ENCODE peak calls at places on chromosomes 6 and 20, in six cellular contexts. B is NB4, D is A549, J is endothelial cell of umbilical vein, R is HepG2, V is GM12878. Q is an unnamed sample.

GRCh38 chr20:35398660-35399144 is 13.1 kb downstream of the UQCC1 start:
- DNase-seq in D (no peak), B (no peak), R (peak; percentile 30), V (no peak), J (peak; percentile 89), Q (no peak)

GRCh38 chr20:4666001-4666470 is 55.7 kb upstream of the PRND start:
- DNase-seq in D (no peak), R (no peak), V (no peak), B (peak; percentile 92), J (peak; percentile 42), Q (no peak)

GRCh38 chr6:106254636-106255035 is 70.9 kb downstream of the ATG5 start:
- DNase-seq in R (no peak), V (no peak), J (no peak), D (no peak), B (peak; percentile 41), Q (peak; percentile 11)

GRCh38 chr6:18551228-18551627 is 164.1 kb downstream of the RNF144B start:
- DNase-seq in R (no peak), V (no peak), B (no peak), D (no peak), J (no peak), Q (no peak)

GRCh38 chr20:8809107-8809953 is 259.6 kb upstream of the PLCB4 start:
- DNase-seq in V (no peak), R (peak; percentile 95), B (no peak), D (no peak), J (no peak), Q (no peak)

GRCh38 chr20:54167909-54168872 is 5.6 kb downstream of the CYP24A1 start:
- DNase-seq in B (no peak), V (no peak), R (peak; percentile 47), J (no peak), D (peak; percentile 57), Q (peak; percentile 35)

GRCh38 chr20:32451340-32451681 is 93.2 kb downstream of the ASXL1 start:
- DNase-seq in D (no peak), B (no peak), V (no peak), R (no peak), J (no peak), Q (no peak)

GRCh38 chr20:5784735-5785134 is 34.5 kb downstream of the SHLD1 start:
- DNase-seq in D (no peak), V (no peak), B (no peak), R (no peak), J (no peak), Q (peak; percentile 93)

GRCh38 chr6:165390475-165390874 is 81.1 kb upstream of the C6orf118 start:
- DNase-seq in D (no peak), J (no peak), R (no peak), V (no peak), B (no peak), Q (no peak)

GRCh38 chr6:81105998-81106397 is 646.5 kb downstream of the TENT5A start:
- DNase-seq in J (no peak), V (no peak), D (no peak), R (no peak), B (peak; percentile 20), Q (no peak)

GRCh38 chr20:39292193-39292736 is 330.1 kb downstream of the DHX35 start:
- DNase-seq in V (no peak), D (no peak), R (no peak), J (no peak), B (no peak), Q (no peak)

GRCh38 chr20:23115823-23116222 is 29.7 kb upstream of the CD93 start:
- DNase-seq in R (no peak), B (peak; percentile 55), V (peak; percentile 33), J (no peak), D (no peak), Q (no peak)

GRCh38 chr20:47857142-47857993 is 72.1 kb upstream of the SULF2 start:
- DNase-seq in J (no peak), V (no peak), B (peak; percentile 75), R (peak; percentile 26), D (no peak), Q (no peak)

GRCh38 chr6:148943451-148943850 is 196.6 kb downstream of the UST start:
- DNase-seq in R (no peak), D (no peak), J (no peak), V (no peak), B (no peak), Q (no peak)

GRCh38 chr6:14396826-14397517 is 279.4 kb downstream of the CD83 start:
- DNase-seq in D (no peak), B (no peak), J (no peak), V (no peak), R (no peak), Q (peak; percentile 37)

GRCh38 chr6:155955038-155955437 is 499.4 kb upstream of the NOX3 start:
- DNase-seq in R (no peak), V (no peak), J (no peak), D (no peak), B (peak; percentile 8), Q (no peak)

GRCh38 chr6:98875375-98875774 is 41.0 kb downstream of the POU3F2 start:
- DNase-seq in V (no peak), J (no peak), B (no peak), D (no peak), R (no peak), Q (no peak)

GRCh38 chr20:9066196-9066595 is 2.7 kb upstream of the PLCB4 start:
- DNase-seq in B (no peak), D (no peak), R (no peak), J (no peak), V (no peak), Q (no peak)

GRCh38 chr6:68012822-68013221 is 622.3 kb upstream of the ADGRB3 start:
- DNase-seq in R (no peak), J (no peak), D (no peak), B (no peak), V (no peak), Q (no peak)

GRCh38 chr20:24588047-24588635 is 118.7 kb downstream of the SYNDIG1 start:
- DNase-seq in J (no peak), D (no peak), V (no peak), R (no peak), B (no peak), Q (no peak)
- TF ChIP-seq MYC in J (no peak), D (no peak), V (no peak), R (no peak), B (no peak), Q (no peak)

DNA sequence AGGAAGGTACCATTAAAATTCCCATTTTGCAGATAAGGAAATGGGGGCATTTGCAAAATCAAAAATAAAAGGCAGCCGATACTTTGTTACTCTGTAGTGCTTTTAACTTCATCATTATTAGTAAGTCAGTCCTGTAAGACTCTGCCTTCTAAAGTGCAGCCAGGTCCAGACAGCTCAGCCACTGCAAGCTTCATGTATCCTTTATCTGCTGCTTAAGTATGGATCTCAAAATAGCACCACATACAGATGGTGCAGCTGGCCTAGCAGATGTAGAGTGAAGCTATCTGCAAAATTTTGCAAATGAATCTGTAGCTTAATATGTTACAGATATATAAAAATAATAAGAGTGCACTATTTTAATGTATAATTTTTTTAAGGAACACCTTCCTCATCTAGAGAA is 53.4 kb downstream of the NUS1 start:
- DNase-seq in R (no peak), B (no peak), V (no peak), J (no peak), D (no peak), Q (no peak)
- TF ChIP-seq MYC in R (no peak), B (no peak), V (no peak), J (no peak), D (no peak), Q (no peak)

GRCh38 chr20:59767656-59768055 is 163.3 kb downstream of the PHACTR3 start:
- DNase-seq in V (no peak), B (no peak), D (no peak), R (no peak), J (no peak), Q (no peak)

GRCh38 chr20:59770851-59771250 is 162.6 kb downstream of the SYCP2 start:
- DNase-seq in R (no peak), D (no peak), B (no peak), V (no peak), J (no peak), Q (no peak)

GRCh38 chr20:59764037-59764436 is 159.7 kb downstream of the PHACTR3 start:
- DNase-seq in D (no peak), J (no peak), R (no peak), V (no peak), B (no peak), Q (no peak)

GRCh38 chr20:59770270-59770669 is 163.2 kb downstream of the SYCP2 start:
- DNase-seq in R (no peak), V (no peak), B (peak; percentile 26), J (no peak), D (no peak), Q (no peak)

DNA sequence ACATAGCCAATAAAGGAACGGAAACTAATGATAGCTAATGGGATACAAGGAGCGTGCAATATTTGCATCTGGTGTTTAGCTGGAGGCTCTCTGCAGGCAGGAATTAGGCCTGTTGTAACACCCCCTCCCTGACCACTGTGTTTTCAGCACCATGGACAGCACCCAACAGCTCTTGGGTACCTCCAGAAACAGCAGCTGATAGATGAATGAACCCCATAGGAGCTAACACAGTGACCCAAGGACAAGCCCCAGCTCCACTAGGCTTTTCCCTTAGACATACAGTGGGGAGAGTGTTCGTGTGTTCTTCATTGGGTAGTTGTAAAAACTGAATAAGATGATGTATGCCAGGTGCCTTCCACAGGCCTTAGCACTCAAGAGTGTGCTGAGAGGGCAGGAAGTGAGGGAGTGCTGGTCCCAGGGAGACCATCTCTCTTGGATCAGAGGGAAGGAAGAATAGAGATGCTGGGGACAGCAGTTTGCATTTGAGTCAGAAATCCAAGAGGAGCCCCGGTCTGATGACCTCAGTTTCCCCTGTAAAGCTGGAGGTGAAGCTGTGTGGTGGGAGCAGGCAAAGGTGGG is 161.3 kb downstream of the PHACTR3 start:
- DNase-seq in R (no peak), V (no peak), D (no peak), J (no peak), B (peak; percentile 66), Q (peak; percentile 51)
- TF ChIP-seq MYC in R (no peak), V (no peak), D (no peak), J (no peak), B (no peak), Q (no peak)

GRCh38 chr6:30647039-30647801 is at the start of gene C6orf136:
- DNase-seq in R (peak; percentile 91), V (peak; percentile 75), D (peak; percentile 85), J (peak; percentile 66), B (peak; percentile 96), Q (peak; percentile 98)
- TF ChIP-seq MYC in R (peak; percentile 99), V (peak; percentile 68), D (no peak), J (no peak), B (peak; percentile 34), Q (peak; percentile 89)